ENCODE peak calls at places on chromosomes 11 and 22, in six cellular contexts. N, F, J, V, C and I are unnamed samples.

GRCh38 chr11:27991731-27992130 is 116.2 kb downstream of the KIF18A start:
- DNase-seq in N (no peak), F (no peak), J (no peak), V (no peak), C (no peak), I (no peak)

GRCh38 chr22:30182365-30182764 is 64.2 kb downstream of the LIF start:
- DNase-seq in N (no peak), F (no peak), J (no peak), V (no peak), C (no peak), I (no peak)

GRCh38 chr11:11250470-11250869 is 102.6 kb downstream of the CSNK2A3 start:
- DNase-seq in N (no peak), F (no peak), J (no peak), V (no peak), C (no peak), I (no peak)

GRCh38 chr22:26065847-26066246 is 103.4 kb upstream of the SEZ6L start:
- DNase-seq in N (no peak), F (no peak), J (no peak), V (no peak), C (no peak), I (no peak)

GRCh38 chr22:49420651-49421050 is 407.0 kb downstream of the BRD1 start:
- DNase-seq in N (no peak), F (no peak), J (no peak), V (no peak), C (no peak), I (no peak)

GRCh38 chr22:19941365-19942070 is at the start of the genes COMT and TXNRD2:
- DNase-seq in N (peak; percentile 81), F (no peak), J (peak; percentile 95), V (no peak), C (peak; percentile 82), I (no peak)

GRCh38 chr11:86119062-86119461 is 50.2 kb upstream of the PICALM start:
- DNase-seq in N (no peak), F (no peak), J (no peak), V (no peak), C (peak; percentile 72), I (no peak)

GRCh38 chr11:99432677-99433076 is 411.9 kb downstream of the CNTN5 start:
- DNase-seq in N (no peak), F (no peak), J (no peak), V (no peak), C (no peak), I (no peak)

GRCh38 chr11:111348147-111348546 is 30.9 kb downstream of the POU2AF1 start:
- DNase-seq in N (no peak), F (no peak), J (no peak), V (no peak), C (no peak), I (no peak)

GRCh38 chr22:50301581-50301991 is 5.9 kb downstream of the PLXNB2 start:
- DNase-seq in N (peak; percentile 35), F (no peak), J (no peak), V (no peak), C (no peak), I (no peak)

GRCh38 chr22:46074771-46075551 is 75.4 kb upstream of the PPARA start:
- DNase-seq in N (peak; percentile 33), F (no peak), J (peak; percentile 71), V (no peak), C (peak; percentile 68), I (no peak)

GRCh38 chr11:115256326-115257197 is 247.7 kb downstream of the CADM1 start:
- DNase-seq in N (no peak), F (no peak), J (peak; percentile 72), V (no peak), C (no peak), I (no peak)

GRCh38 chr11:85875505-85875904 is 20.3 kb downstream of the CCDC83 start:
- DNase-seq in N (no peak), F (no peak), J (no peak), V (no peak), C (no peak), I (no peak)

GRCh38 chr11:94025695-94026394 is 4.7 kb downstream of the HEPHL1 start:
- DNase-seq in N (no peak), F (no peak), J (no peak), V (peak; percentile 62), C (no peak), I (no peak)

GRCh38 chr22:47030143-47030641 is 267.7 kb downstream of the TBC1D22A start:
- DNase-seq in N (no peak), F (no peak), J (no peak), V (no peak), C (peak; percentile 76), I (no peak)

GRCh38 chr11:9385288-9385902 is 943 bp downstream of the IPO7 start:
- DNase-seq in N (peak; percentile 59), F (no peak), J (no peak), V (no peak), C (no peak), I (no peak)

GRCh38 chr11:64499261-64500004 is 91.6 kb upstream of the SLC22A12 start:
- DNase-seq in N (no peak), F (no peak), J (no peak), V (no peak), C (no peak), I (no peak)
- TF ChIP-seq POLR2A in N (no peak), F (no peak), J (no peak), V (no peak), C (no peak), I (no peak)

GRCh38 chr11:46912526-46913150 is 5.7 kb downstream of the LRP4 start:
- DNase-seq in N (no peak), F (no peak), J (no peak), V (no peak), C (no peak), I (no peak)

GRCh38 chr11:46914910-46915309 is 3.4 kb downstream of the LRP4 start:
- DNase-seq in N (no peak), F (no peak), J (no peak), V (no peak), C (no peak), I (no peak)

GRCh38 chr11:46913484-46913883 is 4.9 kb downstream of the LRP4 start:
- DNase-seq in N (no peak), F (no peak), J (no peak), V (no peak), C (no peak), I (no peak)

GRCh38 chr11:46916251-46916650 is 2.1 kb downstream of the LRP4 start:
- DNase-seq in N (no peak), F (no peak), J (no peak), V (no peak), C (no peak), I (no peak)

DNA sequence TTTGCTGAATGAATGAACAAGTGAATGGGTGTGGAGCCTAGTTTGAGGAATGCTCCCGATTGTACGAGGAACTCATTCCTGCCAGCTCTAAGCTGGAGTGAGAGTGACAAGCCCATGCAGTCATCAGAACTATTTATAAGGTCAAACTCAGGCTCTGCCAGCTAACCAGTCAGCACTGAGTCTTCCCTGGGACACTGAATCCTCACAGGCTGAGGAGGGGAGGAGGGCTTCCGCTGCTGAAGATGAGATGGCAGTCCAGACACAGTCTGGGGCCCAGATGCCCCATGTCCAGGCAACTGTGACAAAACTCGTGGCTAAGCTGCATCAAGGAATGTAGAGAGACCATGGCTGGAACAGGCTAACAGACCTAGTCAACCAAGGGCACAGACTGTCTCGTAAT is 4.0 kb downstream of the LRP4 start:
- DNase-seq in N (no peak), F (no peak), J (no peak), V (no peak), C (no peak), I (no peak)
- H3K27me3 ChIP-seq in N (peaks cover 55% of the 10 kb centered on the region), F (no peaks in the 10 kb centered on the region), J (peaks cover 14% of the 10 kb centered on the region), V (no peaks in the 10 kb centered on the region), C (no peaks in the 10 kb centered on the region), I (no peaks in the 10 kb centered on the region)

GRCh38 chr11:66328307-66329144 is 7.7 kb downstream of the RIN1 start:
- DNase-seq in N (peak; percentile 80), F (peak; percentile 54), J (peak; percentile 93), V (no peak), C (peak; percentile 88), I (no peak)
- TF ChIP-seq POLR2AphosphoS5 in N (no peak), F (peak; percentile 15), J (peak; percentile 81), V (peak; percentile 78), C (no peak), I (peak; percentile 67)

GRCh38 chr11:66326261-66327111 is 9.6 kb upstream of the CD248 start:
- DNase-seq in N (no peak), F (no peak), J (no peak), V (no peak), C (peak; percentile 82), I (no peak)

GRCh38 chr11:66324626-66325025 is 7.8 kb upstream of the CD248 start:
- DNase-seq in N (no peak), F (no peak), J (no peak), V (no peak), C (no peak), I (no peak)

GRCh38 chr11:66327171-66328035 is 8.8 kb downstream of the RIN1 start:
- DNase-seq in N (no peak), F (no peak), J (no peak), V (no peak), C (no peak), I (no peak)

GRCh38 chr11:66323684-66324083 is 6.8 kb upstream of the CD248 start:
- DNase-seq in N (no peak), F (no peak), J (no peak), V (no peak), C (no peak), I (no peak)

DNA sequence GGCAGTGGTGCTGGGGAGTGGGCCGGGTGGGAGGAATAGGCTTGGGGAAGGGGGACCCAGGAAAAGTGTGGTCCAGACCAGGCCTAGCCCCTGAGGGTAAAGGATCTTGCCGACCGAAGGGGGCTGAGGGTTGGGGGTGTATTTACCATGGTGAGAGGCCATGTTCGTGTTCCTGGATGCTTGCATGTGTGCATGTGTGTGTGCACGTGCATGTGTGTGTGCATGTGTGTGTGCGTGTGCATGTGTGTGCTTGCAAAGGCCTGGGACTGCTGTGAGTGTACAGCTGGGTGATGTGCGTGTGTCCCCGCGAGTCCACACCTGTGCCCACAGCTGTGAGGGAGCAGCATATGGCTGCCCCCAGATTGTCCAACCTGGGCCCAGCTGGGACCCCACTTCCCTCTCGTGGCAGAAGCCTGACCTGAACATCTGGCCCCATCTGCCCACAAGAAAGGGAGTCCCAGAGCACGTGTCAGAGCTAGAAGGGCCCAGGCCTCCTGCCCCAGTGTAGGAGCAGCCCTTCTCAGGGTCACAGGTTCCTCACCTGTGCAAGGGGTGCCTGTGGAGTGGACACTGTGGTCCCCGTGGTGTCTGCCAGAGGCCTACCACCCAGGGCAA is 8.4 kb upstream of the CD248 start:
- DNase-seq in N (no peak), F (no peak), J (no peak), V (no peak), C (no peak), I (no peak)
- TF ChIP-seq POLR2A in N (no peak), F (no peak), J (no peak), V (no peak), C (no peak), I (no peak)

DNA sequence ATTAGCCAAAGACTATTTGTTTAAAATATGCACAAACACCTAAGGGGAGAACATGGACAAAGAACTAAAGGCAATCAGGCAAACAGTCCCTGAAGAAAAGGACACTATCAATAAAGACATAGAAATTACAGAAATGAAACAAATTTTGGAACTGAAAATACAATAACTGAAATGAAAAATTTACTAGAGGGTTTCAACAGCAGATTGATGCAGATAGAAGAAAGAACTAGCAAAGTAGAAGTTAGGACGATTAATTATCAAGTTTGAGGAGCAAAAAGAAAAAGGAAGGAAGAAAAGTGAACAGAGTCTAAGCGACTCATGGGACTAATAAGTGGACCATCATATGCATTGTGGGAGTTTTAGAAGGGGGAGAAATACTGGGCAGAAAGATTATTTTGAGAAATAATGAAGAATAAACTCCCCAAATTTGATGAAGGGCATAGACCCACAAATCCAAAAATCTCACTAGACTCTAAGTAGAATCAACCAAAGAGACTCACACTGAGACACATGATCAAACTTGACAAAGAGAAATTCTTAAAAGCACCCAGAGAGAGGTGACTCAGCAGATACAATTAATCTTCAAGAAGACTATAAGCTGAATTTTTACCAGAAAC is 62.9 kb downstream of the JAM3 start:
- DNase-seq in N (no peak), F (no peak), J (no peak), V (no peak), C (no peak), I (no peak)
- H3K27me3 ChIP-seq in N (no peaks in the 10 kb centered on the region), F (peaks cover 15% of the 10 kb centered on the region), J (no peaks in the 10 kb centered on the region), V (no peaks in the 10 kb centered on the region), C (no peaks in the 10 kb centered on the region), I (no peaks in the 10 kb centered on the region)